ENCODE peak calls at places on chromosome 20, in six cellular contexts. G, L, P, I, T and A are unnamed samples.

GRCh38 chr20:58547527-58548475 is 32.6 kb upstream of the APCDD1L start:
- DNase-seq in I (no peak), L (no peak), T (peak; percentile 8), G (no peak), P (no peak), A (no peak)

GRCh38 chr20:53852025-53852424 is 218.4 kb downstream of the BCAS1 start:
- DNase-seq in G (no peak), L (no peak), P (no peak), I (no peak), T (no peak), A (no peak)

GRCh38 chr20:54514020-54514607 is 38.7 kb downstream of the DOK5 start:
- DNase-seq in L (no peak), G (peak; percentile 40), I (no peak), P (no peak), T (no peak), A (no peak)

GRCh38 chr20:16241911-16242310 is 331.3 kb downstream of the KIF16B start:
- DNase-seq in I (no peak), P (no peak), G (peak; percentile 36), L (no peak), T (no peak), A (no peak)

GRCh38 chr20:62117658-62118057 is 4.6 kb upstream of the LSM14B start:
- DNase-seq in L (peak; percentile 74), T (no peak), I (peak; percentile 46), P (no peak), G (no peak), A (no peak)

GRCh38 chr20:35312348-35312747 is 20.1 kb upstream of the FAM83C start:
- DNase-seq in G (peak; percentile 86), T (no peak), P (no peak), L (no peak), I (no peak), A (peak; percentile 89)

GRCh38 chr20:56200456-56200855 is 48.1 kb upstream of the MC3R start:
- DNase-seq in P (peak; percentile 2), I (no peak), T (no peak), G (peak; percentile 59), L (no peak), A (no peak)

GRCh38 chr20:8196096-8196495 is 64.0 kb downstream of the PLCB1 start:
- DNase-seq in G (peak; percentile 31), T (no peak), I (no peak), P (no peak), L (no peak), A (peak; percentile 54)

GRCh38 chr20:62352402-62353288 is 14.5 kb downstream of the LAMA5 start:
- DNase-seq in P (no peak), L (no peak), T (no peak), I (peak; percentile 80), G (no peak), A (peak; percentile 57)

GRCh38 chr20:59143326-59143725 is 20.3 kb upstream of the ZNF831 start:
- DNase-seq in P (no peak), L (no peak), G (no peak), I (no peak), T (no peak), A (no peak)

GRCh38 chr20:10565922-10566897 is 107.6 kb downstream of the JAG1 start:
- DNase-seq in G (no peak), P (no peak), I (no peak), T (no peak), L (no peak), A (no peak)

GRCh38 chr20:53623454-53624206 is 30.0 kb upstream of the ZNF217 start:
- DNase-seq in G (peak; percentile 87), T (peak; percentile 64), L (peak; percentile 22), P (peak; percentile 62), I (peak; percentile 79), A (peak; percentile 74)

GRCh38 chr20:53085720-53086119 is 113.6 kb downstream of the TSHZ2 start:
- DNase-seq in T (no peak), I (no peak), P (peak; percentile 9), L (no peak), G (no peak), A (no peak)

GRCh38 chr20:58306421-58307261 is 2.9 kb upstream of the RAB22A start:
- DNase-seq in L (peak; percentile 61), G (no peak), I (peak; percentile 44), T (no peak), P (peak; percentile 93), A (no peak)

GRCh38 chr20:36885355-36885754 is 9.4 kb downstream of the TLDC2 start:
- DNase-seq in P (no peak), T (no peak), G (peak; percentile 60), I (no peak), L (no peak), A (no peak)

GRCh38 chr20:20373046-20373706 is 5.3 kb downstream of the INSM1 start:
- DNase-seq in T (no peak), I (no peak), P (no peak), L (no peak), G (no peak), A (peak; percentile 52)

GRCh38 chr20:5657190-5657872 is 92.9 kb upstream of the SHLD1 start:
- DNase-seq in P (peak; percentile 62), G (no peak), T (no peak), I (peak; percentile 63), L (no peak), A (peak; percentile 94)

GRCh38 chr20:11553603-11554002 is 364.1 kb upstream of the BTBD3 start:
- DNase-seq in T (no peak), L (no peak), G (no peak), P (peak; percentile 20), I (no peak), A (no peak)

GRCh38 chr20:695165-695866 is 19.7 kb upstream of the SCRT2 start:
- DNase-seq in I (peak; percentile 17), L (no peak), G (no peak), T (no peak), P (no peak), A (no peak)

GRCh38 chr20:11569163-11569562 is 348.5 kb upstream of the BTBD3 start:
- DNase-seq in G (peak; percentile 89), L (no peak), T (peak; percentile 84), I (no peak), P (no peak), A (no peak)

GRCh38 chr20:25399038-25399430 is 8.4 kb upstream of the ABHD12 start:
- DNase-seq in P (peak; percentile 62), G (peak; percentile 86), T (peak; percentile 43), I (peak; percentile 46), L (no peak), A (peak; percentile 75)

GRCh38 chr20:19095762-19096161 is 116.7 kb upstream of the SLC24A3 start:
- DNase-seq in L (no peak), I (no peak), T (peak; percentile 70), G (peak; percentile 77), P (no peak), A (no peak)

GRCh38 chr20:44166477-44166876 is 20.5 kb downstream of the JPH2 start:
- DNase-seq in L (no peak), G (peak; percentile 50), T (no peak), I (no peak), P (no peak), A (peak; percentile 70)

GRCh38 chr20:61433816-61434215 is 181.8 kb downstream of the CDH4 start:
- DNase-seq in P (no peak), T (no peak), G (no peak), L (no peak), I (no peak), A (no peak)

GRCh38 chr20:21104921-21105320 is 1.2 kb downstream of the LINC00237 start:
- DNase-seq in L (no peak), P (no peak), G (no peak), T (peak; percentile 36), I (no peak), A (no peak)

GRCh38 chr20:47196091-47197081 is 160.1 kb downstream of the ZMYND8 start:
- DNase-seq in T (peak; percentile 83), P (peak; percentile 57), I (peak; percentile 73), G (peak; percentile 76), L (peak; percentile 69), A (peak; percentile 43)

GRCh38 chr20:61701401-61701800 is 364.3 kb downstream of the TAF4 start:
- DNase-seq in I (no peak), T (no peak), L (no peak), G (no peak), P (no peak), A (no peak)

GRCh38 chr20:48348022-48348421 is 479.8 kb downstream of the PREX1 start:
- DNase-seq in P (no peak), G (no peak), I (no peak), T (no peak), L (no peak), A (no peak)

GRCh38 chr20:9903048-9903651 is 64.3 kb upstream of the PAK5 start:
- DNase-seq in I (no peak), L (no peak), T (peak; percentile 55), P (no peak), G (peak; percentile 57), A (no peak)

GRCh38 chr20:58634121-58634817 is 16.8 kb upstream of the STX16 start:
- DNase-seq in T (no peak), I (no peak), L (no peak), G (no peak), P (no peak), A (no peak)

GRCh38 chr20:14199111-14199510 is 138.3 kb downstream of the FLRT3 start:
- DNase-seq in G (no peak), I (no peak), L (no peak), P (no peak), T (no peak), A (no peak)

GRCh38 chr20:46559001-46559400 is 8.5 kb upstream of the OCSTAMP start:
- DNase-seq in G (no peak), T (no peak), L (no peak), I (no peak), P (peak; percentile 31), A (no peak)

GRCh38 chr20:57215426-57215825 is 51.0 kb downstream of the BMP7 start:
- DNase-seq in P (no peak), L (no peak), I (no peak), T (no peak), G (no peak), A (no peak)

GRCh38 chr20:31485450-31486339 is 10.6 kb downstream of the REM1 start:
- DNase-seq in G (no peak), P (no peak), I (peak; percentile 50), L (no peak), T (no peak), A (peak; percentile 55)

GRCh38 chr20:3915691-3916090 is 26.5 kb downstream of the PANK2 start:
- DNase-seq in T (no peak), G (no peak), P (no peak), L (no peak), I (no peak), A (no peak)

GRCh38 chr20:32558526-32558925 is 26.6 kb downstream of the NOL4L start:
- DNase-seq in G (no peak), T (no peak), L (no peak), I (no peak), P (no peak), A (no peak)